ENCODE peak calls at places on chromosome 2, in eight cellular contexts. One of them, this sample, is unnamed.

GRCh38 chr2:75772908-75773630 is 62.4 kb upstream of the GCFC2 start:
- DNase-seq in stimulated activated CD4-positive, alpha-beta T cell treated with anti-CD3 and anti-CD28 coated beads, TNF-alpha, amount 100 ng/mL, for 48 hours: no peak
- DNase-seq in T follicular helper cell: no peak
- DNase-seq in ovary: no peak
- DNase-seq in PC-3: no peak
- DNase-seq in activated CD4-positive, alpha-beta memory T cell treated with anti-CD3 and anti-CD28 coated beads, Interleukin-2, amount 10 ng/mL, durations not matched to agents 7 days and 5 days: no peak
- DNase-seq in retinal pigment epithelial cell: no peak
- DNase-seq in A172: no peak
- DNase-seq in this sample: no peak

GRCh38 chr2:160869411-160869810 is 290.8 kb upstream of the TANK start:
- DNase-seq in activated CD4-positive, alpha-beta memory T cell treated with anti-CD3 and anti-CD28 coated beads, Interleukin-2, amount 10 ng/mL, durations not matched to agents 7 days and 5 days: no peak
- DNase-seq in ovary: no peak
- DNase-seq in retinal pigment epithelial cell: no peak
- DNase-seq in A172: peak
- DNase-seq in T follicular helper cell: no peak
- DNase-seq in PC-3: peak
- DNase-seq in stimulated activated CD4-positive, alpha-beta T cell treated with anti-CD3 and anti-CD28 coated beads, TNF-alpha, amount 100 ng/mL, for 48 hours: no peak
- DNase-seq in this sample: no peak

GRCh38 chr2:46365913-46366674 is 68.9 kb downstream of the EPAS1 start:
- DNase-seq in stimulated activated CD4-positive, alpha-beta T cell treated with anti-CD3 and anti-CD28 coated beads, TNF-alpha, amount 100 ng/mL, for 48 hours: no peak
- DNase-seq in ovary: no peak
- DNase-seq in retinal pigment epithelial cell: peak
- DNase-seq in T follicular helper cell: no peak
- DNase-seq in activated CD4-positive, alpha-beta memory T cell treated with anti-CD3 and anti-CD28 coated beads, Interleukin-2, amount 10 ng/mL, durations not matched to agents 7 days and 5 days: no peak
- DNase-seq in A172: no peak
- DNase-seq in PC-3: peak
- DNase-seq in this sample: no peak

GRCh38 chr2:143730950-143731254 is 601.7 kb downstream of the ARHGAP15 start:
- DNase-seq in retinal pigment epithelial cell: no peak
- DNase-seq in PC-3: no peak
- DNase-seq in stimulated activated CD4-positive, alpha-beta T cell treated with anti-CD3 and anti-CD28 coated beads, TNF-alpha, amount 100 ng/mL, for 48 hours: no peak
- DNase-seq in T follicular helper cell: no peak
- DNase-seq in A172: no peak
- DNase-seq in ovary: no peak
- DNase-seq in activated CD4-positive, alpha-beta memory T cell treated with anti-CD3 and anti-CD28 coated beads, Interleukin-2, amount 10 ng/mL, durations not matched to agents 7 days and 5 days: no peak
- DNase-seq in this sample: no peak

GRCh38 chr2:167784071-167784400 is 463.4 kb downstream of the STK39 start:
- DNase-seq in ovary: no peak
- DNase-seq in PC-3: no peak
- DNase-seq in retinal pigment epithelial cell: no peak
- DNase-seq in stimulated activated CD4-positive, alpha-beta T cell treated with anti-CD3 and anti-CD28 coated beads, TNF-alpha, amount 100 ng/mL, for 48 hours: no peak
- DNase-seq in activated CD4-positive, alpha-beta memory T cell treated with anti-CD3 and anti-CD28 coated beads, Interleukin-2, amount 10 ng/mL, durations not matched to agents 7 days and 5 days: no peak
- DNase-seq in A172: no peak
- DNase-seq in T follicular helper cell: no peak
- DNase-seq in this sample: peak

GRCh38 chr2:241050624-241051577 is 51.2 kb downstream of the MTERF4 start:
- DNase-seq in retinal pigment epithelial cell: no peak
- DNase-seq in PC-3: no peak
- DNase-seq in ovary: no peak
- DNase-seq in activated CD4-positive, alpha-beta memory T cell treated with anti-CD3 and anti-CD28 coated beads, Interleukin-2, amount 10 ng/mL, durations not matched to agents 7 days and 5 days: peak
- DNase-seq in stimulated activated CD4-positive, alpha-beta T cell treated with anti-CD3 and anti-CD28 coated beads, TNF-alpha, amount 100 ng/mL, for 48 hours: no peak
- DNase-seq in A172: no peak
- DNase-seq in T follicular helper cell: no peak
- DNase-seq in this sample: no peak

GRCh38 chr2:44543773-44544725 is 182.3 kb downstream of the CAMKMT start:
- DNase-seq in retinal pigment epithelial cell: no peak
- DNase-seq in stimulated activated CD4-positive, alpha-beta T cell treated with anti-CD3 and anti-CD28 coated beads, TNF-alpha, amount 100 ng/mL, for 48 hours: no peak
- DNase-seq in activated CD4-positive, alpha-beta memory T cell treated with anti-CD3 and anti-CD28 coated beads, Interleukin-2, amount 10 ng/mL, durations not matched to agents 7 days and 5 days: no peak
- DNase-seq in A172: no peak
- DNase-seq in PC-3: peak
- DNase-seq in ovary: no peak
- DNase-seq in T follicular helper cell: no peak
- DNase-seq in this sample: peak

GRCh38 chr2:30692829-30693265 is 114.4 kb downstream of the CAPN13 start:
- DNase-seq in ovary: no peak
- DNase-seq in retinal pigment epithelial cell: no peak
- DNase-seq in T follicular helper cell: no peak
- DNase-seq in stimulated activated CD4-positive, alpha-beta T cell treated with anti-CD3 and anti-CD28 coated beads, TNF-alpha, amount 100 ng/mL, for 48 hours: no peak
- DNase-seq in A172: no peak
- DNase-seq in PC-3: no peak
- DNase-seq in activated CD4-positive, alpha-beta memory T cell treated with anti-CD3 and anti-CD28 coated beads, Interleukin-2, amount 10 ng/mL, durations not matched to agents 7 days and 5 days: no peak
- DNase-seq in this sample: no peak

GRCh38 chr2:30730736-30731135 is 76.5 kb downstream of the CAPN13 start:
- DNase-seq in A172: no peak
- DNase-seq in T follicular helper cell: no peak
- DNase-seq in activated CD4-positive, alpha-beta memory T cell treated with anti-CD3 and anti-CD28 coated beads, Interleukin-2, amount 10 ng/mL, durations not matched to agents 7 days and 5 days: no peak
- DNase-seq in retinal pigment epithelial cell: no peak
- DNase-seq in PC-3: no peak
- DNase-seq in stimulated activated CD4-positive, alpha-beta T cell treated with anti-CD3 and anti-CD28 coated beads, TNF-alpha, amount 100 ng/mL, for 48 hours: no peak
- DNase-seq in ovary: no peak
- DNase-seq in this sample: no peak

GRCh38 chr2:65350714-65351113 is 81.7 kb downstream of the SPRED2 start:
- DNase-seq in ovary: no peak
- DNase-seq in stimulated activated CD4-positive, alpha-beta T cell treated with anti-CD3 and anti-CD28 coated beads, TNF-alpha, amount 100 ng/mL, for 48 hours: no peak
- DNase-seq in activated CD4-positive, alpha-beta memory T cell treated with anti-CD3 and anti-CD28 coated beads, Interleukin-2, amount 10 ng/mL, durations not matched to agents 7 days and 5 days: no peak
- DNase-seq in retinal pigment epithelial cell: no peak
- DNase-seq in T follicular helper cell: no peak
- DNase-seq in A172: no peak
- DNase-seq in PC-3: no peak
- DNase-seq in this sample: no peak

GRCh38 chr2:223725494-223725893 is 111.9 kb downstream of the AP1S3 start:
- DNase-seq in ovary: peak
- DNase-seq in PC-3: peak
- DNase-seq in A172: peak
- DNase-seq in retinal pigment epithelial cell: peak
- DNase-seq in T follicular helper cell: no peak
- DNase-seq in activated CD4-positive, alpha-beta memory T cell treated with anti-CD3 and anti-CD28 coated beads, Interleukin-2, amount 10 ng/mL, durations not matched to agents 7 days and 5 days: no peak
- DNase-seq in stimulated activated CD4-positive, alpha-beta T cell treated with anti-CD3 and anti-CD28 coated beads, TNF-alpha, amount 100 ng/mL, for 48 hours: no peak
- DNase-seq in this sample: peak

GRCh38 chr2:156901373-156902031 is 356.0 kb upstream of the GALNT5 start:
- DNase-seq in stimulated activated CD4-positive, alpha-beta T cell treated with anti-CD3 and anti-CD28 coated beads, TNF-alpha, amount 100 ng/mL, for 48 hours: no peak
- DNase-seq in T follicular helper cell: no peak
- DNase-seq in retinal pigment epithelial cell: no peak
- DNase-seq in activated CD4-positive, alpha-beta memory T cell treated with anti-CD3 and anti-CD28 coated beads, Interleukin-2, amount 10 ng/mL, durations not matched to agents 7 days and 5 days: no peak
- DNase-seq in A172: no peak
- DNase-seq in ovary: no peak
- DNase-seq in PC-3: peak
- DNase-seq in this sample: no peak

This sample was measured in NCI-H146.